ENCODE peak calls at places on chromosome 19, in four cellular contexts. Z, T, Y and L are unnamed samples.

GRCh38 chr19:49106648-49107135 is 7.5 kb upstream of the LIN7B start:
- DNase-seq in Z (peak; percentile 50), T (peak; percentile 54), Y (peak; percentile 67), L (peak; percentile 59)

GRCh38 chr19:55437410-55437809 is 5.7 kb downstream of the SHISA7 start:
- DNase-seq in Z (peak; percentile 48), T (peak; percentile 83), Y (peak; percentile 76), L (no peak)

GRCh38 chr19:17721821-17722220 is 2.5 kb downstream of the MAP1S start:
- DNase-seq in Z (no peak), T (no peak), Y (peak; percentile 95), L (no peak)

GRCh38 chr19:41882568-41883462 is at the start of gene ARHGEF1:
- DNase-seq in Z (peak; percentile 46), T (peak; percentile 40), Y (peak; percentile 44), L (peak; percentile 63)

GRCh38 chr19:40948580-40949299 is 42.3 kb upstream of the CYP2B6 start:
- DNase-seq in Z (no peak), T (no peak), Y (no peak), L (no peak)

GRCh38 chr19:45254044-45254531 is 3.0 kb downstream of the MARK4 start:
- DNase-seq in Z (no peak), T (no peak), Y (peak; percentile 13), L (no peak)

GRCh38 chr19:33408538-33408937 is 35.0 kb downstream of the CEBPG start:
- DNase-seq in Z (no peak), T (no peak), Y (no peak), L (no peak)

GRCh38 chr19:11693505-11694499 is 44.9 kb downstream of the ZNF823 start:
- DNase-seq in Z (no peak), T (peak; percentile 66), Y (peak; percentile 92), L (no peak)

GRCh38 chr19:32675720-32676185 is at the start of gene RGS9BP:
- DNase-seq in Z (peak; percentile 73), T (peak; percentile 77), Y (peak; percentile 89), L (peak; percentile 61)

GRCh38 chr19:46974181-46974580 is 45.5 kb upstream of the NPAS1 start:
- DNase-seq in Z (no peak), T (no peak), Y (no peak), L (no peak)

GRCh38 chr19:17754634-17755532 is 3.6 kb downstream of the FCHO1 start:
- DNase-seq in Z (no peak), T (no peak), Y (no peak), L (no peak)

GRCh38 chr19:30214651-30215051 is 157.5 kb upstream of the ZNF536 start:
- DNase-seq in Z (no peak), T (no peak), Y (peak; percentile 23), L (no peak)

GRCh38 chr19:29690842-29691241 is 24.2 kb downstream of the C19orf12 start:
- DNase-seq in Z (peak; percentile 53), T (peak; percentile 54), Y (peak; percentile 65), L (peak; percentile 61)

GRCh38 chr19:8973501-8974091 is 36.6 kb downstream of the MUC16 start:
- DNase-seq in Z (peak; percentile 44), T (peak; percentile 1), Y (peak; percentile 16), L (no peak)

GRCh38 chr19:35006999-35007365 is 6.9 kb downstream of the GRAMD1A start:
- DNase-seq in Z (no peak), T (no peak), Y (no peak), L (no peak)
- H3K4me1 ChIP-seq in Z (no peaks in the 10 kb centered on the region), T (peaks cover 4% of the 10 kb centered on the region), Y (no peaks in the 10 kb centered on the region), L (peaks cover 64% of the 10 kb centered on the region)

GRCh38 chr19:4061178-4061682 is 5.5 kb downstream of the ZBTB7A start:
- DNase-seq in Z (no peak), T (peak; percentile 37), Y (peak; percentile 81), L (peak; percentile 63)
- H3K4me1 ChIP-seq in Z (no peaks in the 10 kb centered on the region), T (peaks cover 3% of the 10 kb centered on the region), Y (peaks cover 51% of the 10 kb centered on the region), L (peaks cover 68% of the 10 kb centered on the region)

GRCh38 chr19:39349326-39349725 is 7.1 kb downstream of the SAMD4B start:
- DNase-seq in Z (no peak), T (no peak), Y (no peak), L (no peak)
- H3K4me1 ChIP-seq in Z (peaks cover 15% of the 10 kb centered on the region), T (peaks cover 23% of the 10 kb centered on the region), Y (peaks cover 58% of the 10 kb centered on the region), L (peaks cover 32% of the 10 kb centered on the region)

DNA sequence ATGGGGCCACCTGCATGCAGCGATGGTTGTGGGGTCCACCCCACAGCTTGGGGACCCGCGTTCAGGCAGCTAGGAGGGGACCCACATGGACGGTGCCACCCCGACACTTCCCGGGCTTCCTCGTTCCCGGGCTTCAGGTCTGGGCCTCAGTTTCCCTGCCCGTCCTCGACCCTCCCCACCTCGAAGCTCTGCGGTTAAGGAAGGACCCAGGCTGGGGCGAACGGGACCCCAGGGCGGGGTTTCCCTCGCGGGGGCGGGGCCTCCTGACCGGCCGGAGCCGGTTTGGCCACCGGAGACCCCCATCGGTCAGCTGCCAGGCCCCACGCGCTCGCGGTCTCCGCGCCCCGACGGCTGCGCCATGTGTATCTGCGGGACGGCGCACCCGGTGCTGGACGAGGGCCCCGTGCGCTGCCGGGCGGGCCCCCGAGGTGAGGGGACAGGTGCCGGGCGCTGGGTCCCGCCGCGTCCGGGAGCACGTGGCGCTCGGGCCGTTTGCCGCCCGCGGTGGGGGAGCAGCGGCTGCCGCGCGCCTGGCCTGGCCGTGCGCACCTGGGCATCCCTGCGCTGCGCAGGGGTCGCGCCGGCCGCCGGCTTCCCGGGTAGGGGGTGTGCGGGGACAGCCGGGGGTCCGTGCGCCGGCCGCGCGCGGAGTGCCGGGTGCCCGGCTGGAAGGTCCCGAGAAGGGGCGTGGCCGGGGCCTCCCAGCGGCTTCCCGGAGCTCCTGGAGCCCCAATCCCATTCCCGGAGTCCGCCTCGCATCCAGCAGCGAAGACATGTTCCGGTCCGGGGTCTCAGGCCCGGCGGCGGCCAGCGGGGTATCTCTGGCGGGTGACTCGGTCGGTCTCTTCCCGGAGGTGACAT is 4.2 kb downstream of the ARHGAP45 start:
- DNase-seq in Z (no peak), T (no peak), Y (peak; percentile 39), L (no peak)
- H3K4me1 ChIP-seq in Z (peaks cover 18% of the 10 kb centered on the region), T (peaks cover 5% of the 10 kb centered on the region), Y (no peaks in the 10 kb centered on the region), L (peaks cover 75% of the 10 kb centered on the region)

DNA sequence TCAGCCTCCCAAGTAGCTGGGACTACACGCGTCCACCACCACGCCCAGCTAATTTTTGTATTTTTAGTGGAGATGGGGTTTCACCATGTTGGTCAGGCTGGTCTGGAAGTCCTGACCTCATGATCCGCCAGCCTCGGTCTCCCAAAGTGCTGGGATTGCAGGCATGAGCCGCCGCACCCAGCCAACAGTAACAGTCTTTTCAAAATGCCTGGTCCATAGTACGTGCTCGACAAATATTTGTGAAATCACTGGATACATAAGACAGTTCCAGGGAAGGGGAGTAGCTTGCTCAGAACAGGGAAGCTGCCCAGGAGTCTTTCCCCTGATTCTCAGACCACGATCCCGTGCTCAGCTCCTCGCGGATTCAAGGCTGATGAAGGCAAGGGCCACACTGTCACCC is 30.5 kb downstream of the CACNG6 start:
- DNase-seq in Z (no peak), T (no peak), Y (no peak), L (no peak)
- H3K4me1 ChIP-seq in Z (no peaks in the 10 kb centered on the region), T (peaks cover 4% of the 10 kb centered on the region), Y (peaks cover 19% of the 10 kb centered on the region), L (peaks cover 5% of the 10 kb centered on the region)

GRCh38 chr19:28424662-28425430 is 788.1 kb downstream of the UQCRFS1 start:
- DNase-seq in Z (no peak), T (peak; percentile 10), Y (peak; percentile 14), L (no peak)
- H3K4me1 ChIP-seq in Z (peaks cover 6% of the 10 kb centered on the region), T (no peaks in the 10 kb centered on the region), Y (peaks cover 26% of the 10 kb centered on the region), L (no peaks in the 10 kb centered on the region)

DNA sequence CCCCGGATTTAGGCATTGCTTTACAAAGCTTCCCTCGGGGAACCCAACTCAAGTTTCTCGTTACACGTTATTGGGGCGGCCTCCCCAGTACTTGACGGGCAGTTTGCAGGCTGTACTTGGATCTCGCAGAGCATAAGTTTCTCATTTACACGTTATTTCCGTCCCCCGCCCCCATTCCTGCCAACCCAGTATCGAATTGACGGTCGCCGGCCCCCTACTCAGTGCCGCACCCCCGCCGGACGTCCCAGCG is 525 bp downstream of the SMG9 start:
- DNase-seq in Z (no peak), T (no peak), Y (no peak), L (peak; percentile 86)
- H3K4me1 ChIP-seq in Z (peaks cover 29% of the 10 kb centered on the region), T (peaks cover 7% of the 10 kb centered on the region), Y (peaks cover 64% of the 10 kb centered on the region), L (peaks cover 38% of the 10 kb centered on the region)